ENCODE peak calls at places on chromosomes 5 and 9, in five cellular contexts. T, N, R, J and C are unnamed samples.
A peak's percentile ranks its signal among the peaks of the same experiment; 100 is the strongest.

GRCh38 chr9:111975709-111976108 is 79.1 kb downstream of the UGCG start:
- DNase-seq in R (peak; percentile 51), N (no peak), T (no peak), J (no peak), C (peak; percentile 41)

GRCh38 chr5:29197636-29198035 is 1995.8 kb upstream of the CDH6 start:
- DNase-seq in N (no peak), R (no peak), T (no peak), J (no peak), C (no peak)

GRCh38 chr5:8391916-8392315 is 523.0 kb downstream of the MTRR start:
- DNase-seq in T (no peak), N (no peak), R (no peak), J (no peak), C (no peak)

GRCh38 chr5:35668794-35669193 is 51.1 kb downstream of the SPEF2 start:
- DNase-seq in T (no peak), R (no peak), J (no peak), N (no peak), C (no peak)

GRCh38 chr9:121888438-121888775 is 204.7 kb downstream of the TTLL11 start:
- DNase-seq in T (no peak), J (no peak), N (no peak), R (no peak), C (no peak)

GRCh38 chr9:120735009-120735408 is 20.7 kb upstream of the MEGF9 start:
- DNase-seq in J (no peak), R (no peak), N (no peak), T (no peak), C (no peak)

GRCh38 chr5:38809388-38810359 is 36.1 kb upstream of the OSMR start:
- DNase-seq in T (peak; percentile 78), J (no peak), N (peak; percentile 11), R (peak; percentile 88), C (peak; percentile 81)

GRCh38 chr5:36128795-36129194 is 22.9 kb downstream of the LMBRD2 start:
- DNase-seq in N (no peak), T (no peak), J (no peak), R (no peak), C (no peak)